ENCODE peak calls at places on chromosomes 16 and 17, in seven cellular contexts. D, R, Y, V, X, C and H are unnamed samples.

GRCh38 chr17:3615160-3615870 is 6.1 kb upstream of the TRPV1 start:
- DNase-seq in R (no peak), V (no peak), D (no peak), C (no peak), Y (no peak), X (no peak), H (no peak)

GRCh38 chr17:28388106-28388505 is 16.6 kb downstream of the SARM1 start:
- DNase-seq in V (no peak), Y (no peak), X (peak), R (no peak), D (no peak), C (no peak), H (no peak)

GRCh38 chr17:17239832-17240231 is 2.9 kb upstream of the FLCN start:
- DNase-seq in Y (no peak), R (no peak), X (no peak), V (no peak), C (no peak), D (no peak), H (no peak)

GRCh38 chr16:53541326-53541725 is 38.3 kb upstream of the AKTIP start:
- DNase-seq in Y (no peak), X (no peak), R (no peak), C (no peak), D (no peak), V (no peak), H (no peak)

GRCh38 chr16:89326721-89327120 is 109.2 kb downstream of the ZNF778 start:
- DNase-seq in V (no peak), Y (no peak), R (peak), X (no peak), D (no peak), C (no peak), H (no peak)

GRCh38 chr17:45976755-45977505 is 22.1 kb upstream of the STH start:
- DNase-seq in V (no peak), C (no peak), Y (no peak), X (no peak), D (no peak), R (no peak), H (no peak)

GRCh38 chr17:13153036-13153435 is 135.2 kb upstream of the ELAC2 start:
- DNase-seq in C (no peak), R (no peak), X (no peak), Y (no peak), V (no peak), D (no peak), H (no peak)

GRCh38 chr16:88886915-88887521 is 20.6 kb upstream of the PABPN1L start:
- DNase-seq in R (no peak), Y (peak), V (no peak), X (no peak), D (no peak), C (no peak), H (peak)

GRCh38 chr16:3946604-3947180 is 66.2 kb upstream of the CREBBP start:
- DNase-seq in Y (no peak), X (no peak), V (no peak), R (no peak), C (no peak), D (no peak), H (no peak)

GRCh38 chr16:49003992-49004391 is 277.6 kb downstream of the CBLN1 start:
- DNase-seq in X (no peak), C (no peak), Y (peak), V (no peak), D (no peak), R (no peak), H (peak)

GRCh38 chr16:87765776-87766484 is at the start of gene KLHDC4:
- DNase-seq in Y (peak), X (peak), R (peak), C (peak), D (no peak), V (peak), H (peak)

GRCh38 chr17:77872714-77873517 is 85.6 kb upstream of the TNRC6C start:
- DNase-seq in D (no peak), R (no peak), Y (no peak), V (no peak), C (no peak), X (no peak), H (no peak)

GRCh38 chr17:61753696-61754095 is 109.6 kb downstream of the BRIP1 start:
- DNase-seq in D (no peak), C (no peak), X (no peak), V (no peak), R (no peak), Y (no peak), H (no peak)

GRCh38 chr16:49012961-49013726 is 268.5 kb downstream of the CBLN1 start:
- DNase-seq in Y (peak), X (no peak), R (no peak), D (no peak), V (no peak), C (no peak), H (peak)

GRCh38 chr17:69511244-69511643 is 96.7 kb downstream of the MAP2K6 start:
- DNase-seq in V (no peak), R (no peak), X (no peak), Y (no peak), C (no peak), D (no peak), H (no peak)

GRCh38 chr17:10032142-10032541 is 127.1 kb upstream of the RCVRN start:
- DNase-seq in D (no peak), V (no peak), C (no peak), Y (no peak), R (peak), X (no peak), H (no peak)

GRCh38 chr16:51886456-51886855 is 660.5 kb downstream of the TOX3 start:
- DNase-seq in R (no peak), Y (no peak), C (no peak), D (no peak), X (no peak), V (no peak), H (no peak)

GRCh38 chr16:64983983-64984382 is 137.9 kb downstream of the CDH11 start:
- DNase-seq in Y (no peak), X (no peak), C (no peak), D (no peak), R (peak), V (peak), H (no peak)

GRCh38 chr17:76544123-76544915 is 4.5 kb downstream of the PRCD start:
- DNase-seq in C (no peak), X (no peak), Y (no peak), D (no peak), V (no peak), R (peak), H (no peak)

GRCh38 chr17:41329279-41329925 is 13.9 kb upstream of the KRTAP17-1 start:
- DNase-seq in X (no peak), C (peak), Y (no peak), D (no peak), R (peak), V (peak), H (peak)

GRCh38 chr16:87765473-87765775 is 362 bp downstream of the KLHDC4 start:
- DNase-seq in R (peak), X (no peak), D (no peak), Y (no peak), C (no peak), V (peak), H (peak)

GRCh38 chr17:64679710-64680216 is 17.7 kb upstream of the SMURF2 start:
- DNase-seq in R (no peak), D (no peak), C (no peak), V (peak), X (no peak), Y (no peak), H (no peak)

GRCh38 chr16:73091199-73091598 is 43.3 kb upstream of the ZFHX3 start:
- DNase-seq in D (no peak), X (no peak), C (no peak), Y (no peak), R (no peak), V (no peak), H (no peak)

GRCh38 chr16:22751104-22751667 is 62.8 kb upstream of the HS3ST2 start:
- DNase-seq in C (no peak), X (no peak), V (no peak), Y (no peak), R (no peak), D (no peak), H (no peak)

GRCh38 chr16:1601489-1601888 is 10.4 kb downstream of the IFT140 start:
- DNase-seq in X (no peak), C (no peak), Y (no peak), R (no peak), V (no peak), D (no peak), H (no peak)

GRCh38 chr16:56874800-56875199 is 9.8 kb downstream of the SLC12A3 start:
- DNase-seq in Y (no peak), C (peak), X (peak), R (peak), D (no peak), V (no peak), H (no peak)

GRCh38 chr17:77282524-77283515 is 142.1 kb downstream of the SEC14L1 start:
- DNase-seq in Y (peak), D (no peak), X (peak), V (no peak), R (no peak), C (peak), H (peak)

GRCh38 chr17:60491771-60492170 is 34.3 kb downstream of the APPBP2 start:
- DNase-seq in Y (no peak), V (no peak), C (no peak), X (no peak), D (no peak), R (peak), H (no peak)

GRCh38 chr16:46853713-46854443 is 22.9 kb upstream of the C16orf87 start:
- DNase-seq in D (peak), C (peak), Y (peak), R (peak), V (peak), X (peak), H (peak)

GRCh38 chr16:58938856-58939255 is 204.7 kb upstream of the GOT2 start:
- DNase-seq in V (no peak), Y (no peak), D (no peak), C (no peak), R (peak), X (no peak), H (no peak)

GRCh38 chr17:35713069-35713728 is 18.2 kb upstream of the RASL10B start:
- DNase-seq in R (no peak), Y (no peak), X (no peak), C (no peak), V (peak), D (no peak), H (no peak)

GRCh38 chr17:38789185-38789584 is 10.2 kb downstream of the PIP4K2B start:
- DNase-seq in R (peak), Y (no peak), D (no peak), C (no peak), V (no peak), X (no peak), H (no peak)

GRCh38 chr17:19461681-19462080 is 50.6 kb downstream of the RNF112 start:
- DNase-seq in V (no peak), Y (no peak), R (no peak), C (no peak), D (no peak), X (no peak), H (no peak)

GRCh38 chr17:27976331-27976730 is 66.1 kb upstream of the NLK start:
- DNase-seq in R (no peak), X (no peak), V (no peak), C (no peak), D (no peak), Y (no peak), H (no peak)

GRCh38 chr17:41333098-41333497 is 17.5 kb downstream of the KRT33A start:
- DNase-seq in R (no peak), Y (no peak), X (no peak), V (no peak), D (no peak), C (no peak), H (no peak)

DNA sequence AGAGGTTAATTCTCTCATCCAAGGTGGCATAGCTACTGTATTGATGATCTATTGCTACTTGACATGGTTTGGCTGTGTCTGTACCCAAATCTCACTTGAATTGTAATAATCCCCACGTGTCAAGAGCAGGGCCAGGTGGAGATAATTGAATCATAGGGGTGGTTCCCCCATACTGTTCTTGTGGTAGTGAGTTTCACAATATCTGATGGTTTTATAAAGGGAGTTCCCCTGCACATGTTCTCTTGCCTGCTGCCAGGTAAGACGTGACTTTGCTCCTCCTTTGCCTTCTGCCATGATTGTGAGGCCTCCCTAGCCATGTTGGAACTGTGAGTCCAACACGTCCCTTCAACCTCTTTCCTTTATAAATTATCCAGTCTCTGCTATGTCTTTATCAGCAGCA is 22.9 kb upstream of the CPPED1 start:
- DNase-seq in X (no peak), R (no peak), V (no peak), D (no peak), C (no peak), Y (no peak), H (no peak)
- TF ChIP-seq POLR2AphosphoS5 in X (no peak), R (no peak), V (no peak), D (no peak), C (no peak), Y (no peak), H (no peak)

DNA sequence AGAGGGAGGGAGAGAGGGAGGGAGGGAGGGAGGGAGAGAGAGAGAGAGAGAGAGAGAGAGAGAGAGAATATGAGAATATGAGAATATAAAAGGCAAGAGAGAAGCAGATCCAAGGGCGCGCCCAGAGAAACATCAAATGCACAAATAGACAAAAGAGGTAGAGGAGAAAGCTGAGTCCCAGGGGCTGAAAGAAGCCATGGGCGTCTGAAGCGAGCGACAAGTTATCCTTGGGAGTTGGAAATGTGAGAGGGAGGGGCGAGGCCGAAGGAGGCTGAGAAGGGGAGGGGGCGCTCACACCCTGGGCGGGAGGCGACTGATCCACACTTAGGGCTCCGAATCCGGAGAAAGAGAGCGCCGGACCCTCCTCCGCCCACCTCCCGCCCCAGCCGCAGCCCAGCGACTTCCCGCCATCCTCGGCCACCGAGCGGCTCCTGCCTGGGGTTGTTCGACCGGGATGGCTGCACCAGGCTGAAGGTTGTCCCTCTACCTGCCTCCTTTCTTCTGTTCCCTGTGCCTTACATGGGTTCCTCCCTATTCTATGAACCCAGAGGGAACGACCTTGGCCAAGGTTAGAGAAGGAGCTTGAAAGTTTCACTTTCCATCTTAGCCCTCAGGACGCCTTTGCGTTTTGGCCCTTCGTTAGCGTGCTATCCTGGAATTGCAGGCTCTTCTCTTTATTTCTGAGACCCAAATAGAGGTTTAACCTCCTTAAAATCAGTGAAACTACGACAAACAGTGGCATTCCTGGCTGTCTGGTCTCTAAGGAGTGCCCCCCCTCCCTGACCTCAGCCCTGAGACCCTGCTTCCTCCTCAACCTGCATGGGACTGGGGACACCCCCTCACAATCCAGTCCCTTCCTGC is 21.2 kb upstream of the HOXB9 start:
- DNase-seq in R (peak), X (no peak), Y (no peak), D (no peak), C (no peak), V (no peak), H (peak)
- H3K4me3 ChIP-seq in R (peak), X (peak), Y (peak), D (peak), C (peak), V (peak), H (peak)

GRCh38 chr16:8632675-8633182 is 11.2 kb downstream of the METTL22 start:
- DNase-seq in V (no peak), C (no peak), X (no peak), D (no peak), R (no peak), Y (peak), H (peak)

GRCh38 chr16:8631373-8631772 is 9.9 kb downstream of the METTL22 start:
- DNase-seq in X (no peak), R (no peak), Y (no peak), D (no peak), C (no peak), V (no peak), H (no peak)

GRCh38 chr16:8639694-8640093 is 18.2 kb downstream of the METTL22 start:
- DNase-seq in D (no peak), Y (no peak), C (no peak), R (no peak), X (no peak), V (no peak), H (no peak)

GRCh38 chr16:8631818-8632217 is 10.3 kb downstream of the METTL22 start:
- DNase-seq in R (no peak), Y (no peak), C (no peak), D (no peak), V (no peak), X (no peak), H (no peak)

DNA sequence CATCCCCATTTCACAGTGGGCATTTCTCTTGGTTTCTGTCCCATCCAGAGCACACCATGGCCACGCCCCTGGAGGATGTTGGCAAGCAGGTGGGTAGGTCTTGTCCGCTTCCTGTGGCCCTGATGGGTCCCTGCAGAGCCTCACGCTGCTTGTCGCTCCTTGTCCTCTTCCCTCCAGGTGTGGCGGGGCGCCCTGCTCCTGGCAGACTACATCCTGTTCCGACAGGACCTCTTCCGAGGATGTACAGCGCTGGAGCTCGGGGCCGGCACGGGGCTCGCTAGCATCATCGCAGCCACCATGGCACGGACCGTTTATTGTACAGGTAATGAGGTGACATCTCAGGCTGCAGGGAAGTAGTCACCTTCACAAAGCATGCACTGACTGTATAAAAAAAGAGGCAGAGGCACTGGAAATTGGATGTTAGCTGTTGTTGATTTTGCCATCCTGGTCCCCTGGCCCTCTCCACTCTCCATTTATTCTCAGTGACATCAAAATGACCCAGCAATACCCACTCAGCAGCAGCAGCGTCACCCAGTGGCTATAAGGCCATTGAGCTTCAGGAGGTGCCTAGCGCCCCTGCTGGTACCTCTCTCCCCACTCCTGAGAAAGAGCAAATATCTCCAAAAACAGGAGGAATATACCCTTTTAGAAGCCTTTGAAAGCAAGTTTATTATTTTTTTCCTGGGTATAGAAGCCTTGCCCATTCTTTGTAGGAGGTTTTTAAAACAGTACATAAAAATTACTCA is 13.7 kb downstream of the METTL22 start:
- DNase-seq in Y (peak), V (no peak), X (no peak), C (no peak), R (peak), D (no peak), H (no peak)
- TF ChIP-seq CTCF in Y (no peak), V (peak), X (no peak), C (no peak), R (peak), D (peak), H (peak)

GRCh38 chr17:75260679-75261335 is 599 bp downstream of the GGA3 start:
- DNase-seq in D (no peak), V (no peak), X (no peak), R (peak), C (no peak), Y (no peak), H (no peak)
- TF ChIP-seq POLR2AphosphoS5 in D (no peak), V (no peak), X (no peak), R (no peak), C (no peak), Y (no peak), H (no peak)